ENCODE peak calls at places on chromosomes 4 and X, in five cellular contexts. B is cardiac fibroblast, Q is glutamatergic neuron, Z is HL-60, U is brain microvascular endothelial cell. X is an unnamed sample.

GRCh38 chr4:128571747-128572146 is 237.8 kb upstream of the JADE1 start:
- DNase-seq in Q (no peak), U (peak), Z (no peak), B (peak), X (no peak)

GRCh38 chrX:119885554-119886428 is 9.9 kb upstream of the AKAP14 start:
- DNase-seq in Q (no peak), B (peak), U (no peak), Z (no peak), X (no peak)

GRCh38 chr4:39825741-39826231 is 127.8 kb downstream of the UBE2K start:
- DNase-seq in U (peak), B (peak), Q (no peak), Z (no peak), X (no peak)

GRCh38 chr4:98092833-98093439 is 50.3 kb downstream of the STPG2 start:
- DNase-seq in Q (no peak), U (peak), Z (no peak), B (peak), X (no peak)

GRCh38 chr4:4995866-4996265 is 23.4 kb downstream of the CYTL1 start:
- DNase-seq in U (no peak), B (no peak), Z (no peak), Q (no peak), X (no peak)

GRCh38 chr4:71257761-71258160 is 81.1 kb upstream of the SLC4A4 start:
- DNase-seq in B (no peak), Z (no peak), Q (no peak), U (no peak), X (no peak)

GRCh38 chr4:82560853-82561744 is 689 bp downstream of the TMEM150C start:
- DNase-seq in U (no peak), B (no peak), Q (peak), Z (no peak), X (no peak)

GRCh38 chrX:131704136-131704695 is 160.3 kb downstream of the OR13H1 start:
- DNase-seq in Z (peak), Q (no peak), B (no peak), U (peak), X (no peak)

GRCh38 chrX:7054219-7055206 is 93.0 kb upstream of the STS start:
- DNase-seq in B (no peak), U (no peak), Q (no peak), Z (no peak), X (no peak)

GRCh38 chr4:30653291-30653690 is 66.9 kb upstream of the PCDH7 start:
- DNase-seq in Q (no peak), U (no peak), B (no peak), Z (no peak), X (no peak)

GRCh38 chr4:101439926-101440325 is 92.6 kb upstream of the PPP3CA start:
- DNase-seq in B (peak), Q (no peak), U (no peak), Z (no peak), X (no peak)

GRCh38 chrX:39750798-39751197 is 347.0 kb downstream of the BCOR start:
- DNase-seq in B (no peak), U (no peak), Q (no peak), Z (peak), X (no peak)

GRCh38 chr4:186017801-186018200 is 51.2 kb upstream of the TLR3 start:
- DNase-seq in U (no peak), B (no peak), Q (no peak), Z (no peak), X (no peak)

GRCh38 chrX:156004740-156005139 is 7.2 kb downstream of the IL9R start:
- DNase-seq in Q (no peak), U (no peak), Z (no peak), B (no peak), X (no peak)

GRCh38 chrX:154061801-154062200 is 35.7 kb downstream of the MECP2 start:
- DNase-seq in Z (no peak), B (no peak), U (no peak), Q (no peak), X (no peak)

GRCh38 chr4:143358923-143359694 is 22.4 kb downstream of the GAB1 start:
- DNase-seq in B (peak), Q (no peak), Z (peak), U (peak), X (no peak)

GRCh38 chr4:169122405-169122804 is 112.3 kb upstream of the CBR4 start:
- DNase-seq in B (no peak), U (no peak), Z (no peak), Q (no peak), X (no peak)

GRCh38 chrX:22118161-22118830 is 86.2 kb downstream of the PHEX start:
- DNase-seq in U (no peak), Z (no peak), B (no peak), Q (no peak), X (no peak)

GRCh38 chrX:53678667-53679066 is 7.9 kb downstream of the HUWE1 start:
- DNase-seq in U (no peak), B (peak), Q (no peak), Z (no peak), X (no peak)

GRCh38 chr4:67581208-67581857 is 22.8 kb downstream of the STAP1 start:
- DNase-seq in Q (no peak), Z (no peak), B (no peak), U (no peak), X (no peak)

GRCh38 chr4:61520688-61521160 is 320.6 kb downstream of the ADGRL3 start:
- DNase-seq in Q (no peak), Z (no peak), U (peak), B (peak), X (no peak)

GRCh38 chr4:32884198-32884597 is 2164.0 kb downstream of the PCDH7 start:
- DNase-seq in Z (no peak), U (no peak), B (peak), Q (no peak), X (no peak)

GRCh38 chr4:7158081-7158750 is 34.1 kb upstream of the SORCS2 start:
- DNase-seq in B (no peak), Q (no peak), U (no peak), Z (no peak), X (no peak)

GRCh38 chr4:7157666-7158065 is 34.7 kb upstream of the SORCS2 start:
- DNase-seq in Q (no peak), B (no peak), U (no peak), Z (no peak), X (no peak)

GRCh38 chr4:7157140-7157488 is 35.2 kb upstream of the SORCS2 start:
- DNase-seq in B (no peak), Q (no peak), U (no peak), Z (no peak), X (no peak)

GRCh38 chr4:7155611-7156071 is 36.7 kb upstream of the SORCS2 start:
- DNase-seq in B (peak), Z (no peak), Q (peak), U (no peak), X (no peak)

DNA sequence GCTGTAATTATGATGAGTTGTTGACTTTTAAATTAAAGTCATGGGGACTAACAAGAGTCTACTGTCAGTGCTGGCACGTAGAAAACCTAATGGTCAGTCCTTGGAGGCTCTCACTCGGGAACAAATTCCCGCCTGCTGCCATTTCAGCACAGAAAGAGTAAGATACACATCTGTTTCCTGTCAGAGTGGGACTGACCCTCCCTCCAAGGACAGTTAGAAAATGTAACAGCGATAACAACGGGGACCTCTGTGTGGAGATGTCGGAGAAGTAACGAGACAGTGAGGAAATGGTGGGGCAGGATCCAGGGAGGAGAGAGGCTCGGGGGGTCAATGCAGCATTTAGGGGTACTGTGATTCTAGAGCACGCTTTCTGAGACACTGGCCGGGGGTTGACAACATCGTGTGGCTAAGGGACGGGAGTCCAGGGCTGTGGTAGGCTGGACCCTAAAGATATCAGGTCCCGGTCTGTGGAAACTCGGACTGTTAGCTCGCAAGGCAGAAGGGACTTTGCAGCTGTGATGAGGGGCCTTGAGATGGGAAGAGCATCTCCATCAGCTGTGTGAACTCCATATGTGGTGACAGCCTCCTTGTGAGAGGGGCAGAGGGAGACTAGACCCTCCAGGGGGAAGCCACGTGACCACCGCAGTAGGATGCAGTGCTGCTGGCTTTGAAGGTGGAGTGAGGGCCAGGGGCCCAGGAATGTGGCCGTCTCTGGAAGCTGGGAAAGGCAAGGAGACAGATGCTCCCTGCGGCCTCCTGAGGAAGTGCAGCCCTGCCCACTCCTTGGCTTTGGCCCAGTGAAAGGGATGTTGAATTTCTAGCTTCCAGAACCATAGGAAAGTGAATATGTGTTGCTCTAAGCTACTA is 35.8 kb upstream of the SORCS2 start:
- DNase-seq in Z (no peak), B (peak), U (peak), Q (peak), X (peak)
- TF ChIP-seq CTCF in Z (no peak), B (peak), U (peak), Q (peak), X (peak)

DNA sequence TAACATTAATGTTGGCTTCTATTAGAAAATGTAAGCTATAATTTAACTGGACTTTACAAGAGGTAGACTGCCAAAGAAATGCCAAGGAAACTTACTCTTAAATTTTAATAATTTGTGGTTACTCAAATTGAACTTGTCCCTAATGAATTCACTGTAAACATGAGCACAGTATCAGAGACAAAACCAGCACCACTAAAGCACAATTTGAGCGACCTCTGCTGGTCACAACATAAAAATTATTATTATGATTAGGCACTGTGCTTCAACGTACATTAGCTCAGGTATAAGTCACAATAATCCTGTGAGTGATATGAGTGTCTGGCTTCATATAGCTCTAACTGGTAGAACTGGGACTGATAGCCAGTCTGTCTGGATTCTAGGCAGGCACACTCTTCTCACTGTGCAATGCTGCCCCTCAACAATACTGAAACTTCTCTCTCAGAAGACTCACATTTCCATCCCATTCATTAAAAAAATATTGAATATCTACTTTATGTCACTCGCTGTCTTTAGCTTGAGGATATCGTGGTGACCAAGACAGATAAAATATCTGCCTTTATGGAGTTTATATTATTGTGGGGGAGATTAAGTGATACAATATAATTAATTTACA is 8.0 kb downstream of the NUDT6 start:
- DNase-seq in B (peak), U (no peak), Q (no peak), Z (no peak), X (no peak)
- TF ChIP-seq CTCF in B (peak), U (peak), Q (peak), Z (no peak), X (no peak)

DNA sequence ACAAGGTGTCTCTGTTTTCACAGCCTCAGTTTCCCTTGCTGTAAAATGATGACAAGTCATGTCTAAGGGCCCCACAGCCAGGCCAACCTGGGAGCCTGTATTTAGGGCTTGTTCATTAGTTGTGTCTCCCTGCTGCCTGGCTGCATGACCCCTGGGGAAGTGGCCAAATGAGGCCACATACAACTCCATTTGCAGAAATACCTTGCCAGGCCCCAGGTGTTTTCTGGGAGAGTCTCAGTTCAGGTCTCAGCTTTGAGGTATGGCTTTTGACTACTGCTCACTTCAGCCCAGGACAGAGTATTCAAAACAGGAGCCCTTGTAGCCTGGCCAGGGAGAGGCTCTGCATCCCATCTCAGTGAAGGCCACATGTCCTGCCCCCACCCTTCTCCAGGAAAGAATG is 202.5 kb upstream of the MAMLD1 start:
- DNase-seq in Z (no peak), B (no peak), U (no peak), Q (no peak), X (no peak)
- TF ChIP-seq CTCF in Z (no peak), B (no peak), U (no peak), Q (no peak), X (no peak)

DNA sequence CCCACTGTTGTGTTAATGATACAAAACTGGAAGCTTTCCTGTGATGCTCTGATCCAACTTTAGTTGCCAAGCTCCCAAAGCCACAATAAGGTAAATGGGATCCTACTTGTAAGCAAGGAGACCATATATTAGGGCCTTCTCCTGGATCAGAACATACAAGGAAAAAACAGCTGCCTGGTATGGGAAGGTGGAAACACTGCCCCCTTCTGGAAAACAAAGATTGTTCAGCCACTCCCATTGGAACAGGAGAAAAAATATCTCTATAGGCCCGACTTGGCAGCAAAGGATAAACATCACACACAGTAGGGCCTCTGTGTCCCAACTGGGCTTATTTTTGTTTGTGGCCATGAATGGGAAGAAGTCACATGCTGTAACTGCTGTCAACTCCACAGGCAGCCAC is 166.5 kb downstream of the TBX22 start:
- DNase-seq in Q (no peak), U (no peak), Z (no peak), B (peak), X (no peak)
- TF ChIP-seq CTCF in Q (peak), U (no peak), Z (no peak), B (no peak), X (peak)

GRCh38 chr4:24473309-24473721 is 111.0 kb downstream of the DHX15 start:
- DNase-seq in U (no peak), Q (no peak), B (peak), Z (peak), X (peak)
- TF ChIP-seq CTCF in U (peak), Q (peak), B (no peak), Z (no peak), X (no peak)

GRCh38 chr4:155207534-155208257 is 740 bp upstream of the NPY2R start:
- DNase-seq in Z (no peak), U (no peak), Q (peak), B (no peak), X (peak)

DNA sequence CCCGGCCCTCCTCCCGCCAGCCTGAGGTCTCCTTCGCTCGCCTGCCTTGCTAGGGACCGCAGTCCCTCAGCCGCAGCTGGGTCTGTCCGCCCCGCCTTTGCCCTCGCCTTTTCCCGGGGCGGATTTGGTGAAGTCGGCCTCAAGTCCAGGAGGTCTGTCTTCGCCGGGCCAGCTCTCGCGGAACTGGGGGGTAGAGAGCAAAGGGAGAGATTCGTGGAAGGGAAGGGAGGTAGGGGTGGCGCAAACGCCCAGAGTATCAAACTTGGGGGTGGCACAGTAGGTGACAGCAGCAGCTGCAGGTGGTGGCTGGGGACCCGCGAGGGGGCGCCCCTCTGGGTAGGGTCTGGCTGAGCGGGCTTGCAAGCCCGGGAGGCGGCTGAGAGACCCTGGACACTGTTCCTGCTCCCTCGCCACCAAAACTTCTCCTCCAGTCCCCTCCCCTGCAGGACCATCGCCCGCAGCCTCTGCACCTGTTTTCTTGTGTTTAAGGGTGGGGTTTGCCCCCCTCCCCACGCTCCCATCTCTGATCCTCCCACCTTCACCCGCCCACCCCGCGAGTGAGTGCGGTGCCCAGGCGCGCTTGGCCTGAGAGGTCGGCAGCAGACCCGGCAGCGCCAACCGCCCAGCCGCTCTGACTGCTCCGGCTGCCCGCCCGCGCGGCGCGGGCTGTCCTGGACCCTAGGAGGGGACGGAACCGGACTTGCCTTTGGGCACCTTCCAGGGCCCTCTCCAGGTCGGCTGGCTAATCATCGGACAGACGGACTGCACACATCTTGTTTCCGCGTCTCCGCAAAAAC is at the start of gene NPY2R:
- DNase-seq in U (no peak), Z (no peak), Q (peak), B (no peak), X (peak)
- TF ChIP-seq CTCF in U (peak), Z (no peak), Q (no peak), B (no peak), X (peak)

DNA sequence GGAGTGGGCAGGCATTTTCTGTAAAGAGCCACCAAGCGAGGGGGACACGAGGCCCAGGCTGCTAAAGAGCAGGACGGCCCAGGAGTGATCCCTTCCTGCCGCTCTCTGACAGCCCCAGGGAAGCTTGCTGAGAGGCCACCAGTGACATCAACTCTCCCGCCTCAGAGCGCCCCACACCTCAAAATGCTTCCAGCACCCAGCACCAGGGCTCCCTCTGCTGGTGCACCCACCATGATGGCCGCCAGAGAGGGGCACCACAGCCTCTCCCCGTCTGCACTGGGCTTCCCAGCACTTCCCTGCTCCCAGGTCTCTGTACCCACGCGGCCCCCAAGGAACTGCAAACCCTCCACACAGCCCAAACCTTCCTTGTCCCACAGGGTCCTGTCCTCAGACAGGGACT is 40.4 kb downstream of the GAK start:
- DNase-seq in U (no peak), Q (peak), B (peak), Z (peak), X (peak)
- TF ChIP-seq CTCF in U (peak), Q (peak), B (peak), Z (no peak), X (peak)

DNA sequence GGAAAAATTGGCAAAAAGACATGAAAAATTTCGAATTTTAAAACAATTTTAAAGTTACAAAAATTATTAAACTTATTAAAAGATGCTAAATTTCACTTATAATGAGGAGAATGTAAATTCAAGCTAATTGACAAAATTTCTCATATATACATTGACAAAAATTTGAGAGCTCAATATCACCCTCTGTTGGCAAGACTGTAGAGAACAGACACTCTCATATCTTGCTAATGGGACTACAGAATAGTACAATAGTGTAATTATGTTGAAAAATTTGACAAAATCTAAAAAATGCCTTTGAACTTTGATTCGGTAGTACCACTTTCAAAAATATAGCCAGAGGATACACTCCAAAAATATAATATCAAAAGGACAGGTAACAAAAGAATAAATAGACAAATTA is 29.8 kb downstream of the DCAF8L2 start:
- DNase-seq in Z (no peak), U (no peak), B (peak), Q (no peak), X (no peak)
- TF ChIP-seq CTCF in Z (peak), U (peak), B (peak), Q (peak), X (peak)